ENCODE peak calls at places on chromosomes 16 and 17, in six cellular contexts. One of them, this sample, is unnamed.

GRCh38 chr17:9755083-9755482 is 36.3 kb downstream of the DHRS7C start:
- DNase-seq in esophagus muscularis mucosa: no peak
- DNase-seq in HepG2: no peak
- DNase-seq in H1: no peak
- DNase-seq in suprapubic skin: no peak
- DNase-seq in stomach: no peak
- DNase-seq in this sample: no peak

GRCh38 chr16:20879175-20880053 is 20.7 kb downstream of the DCUN1D3 start:
- DNase-seq in H1: no peak
- DNase-seq in esophagus muscularis mucosa: no peak
- DNase-seq in HepG2: peak
- DNase-seq in stomach: no peak
- DNase-seq in suprapubic skin: no peak
- DNase-seq in this sample: no peak

GRCh38 chr16:88910284-88911147 is 44.1 kb upstream of the PABPN1L start:
- DNase-seq in esophagus muscularis mucosa: no peak
- DNase-seq in stomach: no peak
- DNase-seq in HepG2: no peak
- DNase-seq in suprapubic skin: no peak
- DNase-seq in H1: no peak
- DNase-seq in this sample: no peak

GRCh38 chr17:41863074-41863843 is 2.0 kb downstream of the KLHL11 start:
- DNase-seq in suprapubic skin: no peak
- DNase-seq in HepG2: no peak
- DNase-seq in H1: no peak
- DNase-seq in esophagus muscularis mucosa: no peak
- DNase-seq in stomach: no peak
- DNase-seq in this sample: no peak

GRCh38 chr16:85556456-85557082 is 56.6 kb upstream of the GSE1 start:
- DNase-seq in esophagus muscularis mucosa: no peak
- DNase-seq in HepG2: no peak
- DNase-seq in H1: peak
- DNase-seq in suprapubic skin: no peak
- DNase-seq in stomach: peak
- DNase-seq in this sample: peak

GRCh38 chr17:58282442-58282841 is 1.7 kb upstream of the MPO start:
- DNase-seq in suprapubic skin: no peak
- DNase-seq in stomach: no peak
- DNase-seq in HepG2: no peak
- DNase-seq in H1: no peak
- DNase-seq in esophagus muscularis mucosa: no peak
- DNase-seq in this sample: no peak

GRCh38 chr16:1282275-1282995 is 26.6 kb downstream of the TPSD1 start:
- DNase-seq in suprapubic skin: no peak
- DNase-seq in stomach: no peak
- DNase-seq in esophagus muscularis mucosa: no peak
- DNase-seq in HepG2: no peak
- DNase-seq in H1: no peak
- DNase-seq in this sample: no peak

GRCh38 chr16:24610421-24610765 is 71.0 kb downstream of the RBBP6 start:
- DNase-seq in HepG2: no peak
- DNase-seq in H1: no peak
- DNase-seq in esophagus muscularis mucosa: no peak
- DNase-seq in stomach: no peak
- DNase-seq in suprapubic skin: no peak
- DNase-seq in this sample: peak

GRCh38 chr17:9451919-9452318 is 123.7 kb downstream of the STX8 start:
- DNase-seq in esophagus muscularis mucosa: no peak
- DNase-seq in H1: no peak
- DNase-seq in stomach: no peak
- DNase-seq in HepG2: no peak
- DNase-seq in suprapubic skin: no peak
- DNase-seq in this sample: no peak

GRCh38 chr17:16215965-16216316 is 607 bp upstream of the NCOR1 start:
- DNase-seq in esophagus muscularis mucosa: no peak
- DNase-seq in H1: no peak
- DNase-seq in HepG2: peak
- DNase-seq in suprapubic skin: no peak
- DNase-seq in stomach: no peak
- DNase-seq in this sample: peak

GRCh38 chr17:75664099-75664549 is 2.8 kb downstream of the RECQL5 start:
- DNase-seq in HepG2: no peak
- DNase-seq in H1: no peak
- DNase-seq in suprapubic skin: no peak
- DNase-seq in esophagus muscularis mucosa: no peak
- DNase-seq in stomach: no peak
- DNase-seq in this sample: no peak

GRCh38 chr17:17057057-17057551 is 14.8 kb downstream of the MPRIP start:
- DNase-seq in suprapubic skin: no peak
- DNase-seq in H1: no peak
- DNase-seq in HepG2: no peak
- DNase-seq in stomach: peak
- DNase-seq in esophagus muscularis mucosa: no peak
- DNase-seq in this sample: no peak

GRCh38 chr16:23072769-23073549 is 76.3 kb downstream of the USP31 start:
- DNase-seq in H1: no peak
- DNase-seq in suprapubic skin: no peak
- DNase-seq in esophagus muscularis mucosa: peak
- DNase-seq in stomach: no peak
- DNase-seq in HepG2: no peak
- DNase-seq in this sample: no peak

GRCh38 chr16:85652431-85653221 is 36.1 kb downstream of the GINS2 start:
- DNase-seq in stomach: peak
- DNase-seq in HepG2: peak
- DNase-seq in esophagus muscularis mucosa: peak
- DNase-seq in H1: no peak
- DNase-seq in suprapubic skin: peak
- DNase-seq in this sample: peak

GRCh38 chr16:88430524-88431446 is 22.3 kb upstream of the ZFPM1 start:
- DNase-seq in suprapubic skin: no peak
- DNase-seq in H1: peak
- DNase-seq in stomach: no peak
- DNase-seq in esophagus muscularis mucosa: no peak
- DNase-seq in HepG2: no peak
- DNase-seq in this sample: peak

GRCh38 chr17:79065105-79065670 is 9.4 kb upstream of the ENGASE start:
- DNase-seq in stomach: peak
- DNase-seq in H1: peak
- DNase-seq in esophagus muscularis mucosa: no peak
- DNase-seq in suprapubic skin: peak
- DNase-seq in HepG2: peak
- DNase-seq in this sample: peak

GRCh38 chr17:41492771-41493170 is 3.1 kb upstream of the KRT36 start:
- DNase-seq in HepG2: peak
- DNase-seq in H1: no peak
- DNase-seq in stomach: no peak
- DNase-seq in esophagus muscularis mucosa: no peak
- DNase-seq in suprapubic skin: no peak
- DNase-seq in this sample: peak

GRCh38 chr17:4584125-4584834 is at the start of gene SMTNL2:
- DNase-seq in stomach: no peak
- DNase-seq in suprapubic skin: no peak
- DNase-seq in HepG2: no peak
- DNase-seq in esophagus muscularis mucosa: no peak
- DNase-seq in H1: no peak
- DNase-seq in this sample: no peak

GRCh38 chr16:90020838-90021382 is 1.7 kb upstream of the DBNDD1 start:
- DNase-seq in esophagus muscularis mucosa: no peak
- DNase-seq in H1: no peak
- DNase-seq in stomach: no peak
- DNase-seq in HepG2: peak
- DNase-seq in suprapubic skin: no peak
- DNase-seq in this sample: no peak

GRCh38 chr17:71548540-71549190 is 572.2 kb upstream of the SOX9 start:
- DNase-seq in H1: no peak
- DNase-seq in HepG2: no peak
- DNase-seq in stomach: no peak
- DNase-seq in suprapubic skin: no peak
- DNase-seq in esophagus muscularis mucosa: no peak
- DNase-seq in this sample: no peak

GRCh38 chr16:17544304-17544703 is 73.5 kb upstream of the XYLT1 start:
- DNase-seq in stomach: no peak
- DNase-seq in H1: no peak
- DNase-seq in suprapubic skin: no peak
- DNase-seq in HepG2: no peak
- DNase-seq in esophagus muscularis mucosa: no peak
- DNase-seq in this sample: no peak

GRCh38 chr17:70437656-70438055 is 268.3 kb downstream of the KCNJ2 start:
- DNase-seq in esophagus muscularis mucosa: no peak
- DNase-seq in suprapubic skin: no peak
- DNase-seq in HepG2: no peak
- DNase-seq in H1: no peak
- DNase-seq in stomach: no peak
- DNase-seq in this sample: no peak

GRCh38 chr16:75382611-75383010 is 50.7 kb downstream of the CFDP1 start:
- DNase-seq in H1: no peak
- DNase-seq in stomach: no peak
- DNase-seq in suprapubic skin: no peak
- DNase-seq in HepG2: no peak
- DNase-seq in esophagus muscularis mucosa: no peak
- DNase-seq in this sample: no peak

DNA sequence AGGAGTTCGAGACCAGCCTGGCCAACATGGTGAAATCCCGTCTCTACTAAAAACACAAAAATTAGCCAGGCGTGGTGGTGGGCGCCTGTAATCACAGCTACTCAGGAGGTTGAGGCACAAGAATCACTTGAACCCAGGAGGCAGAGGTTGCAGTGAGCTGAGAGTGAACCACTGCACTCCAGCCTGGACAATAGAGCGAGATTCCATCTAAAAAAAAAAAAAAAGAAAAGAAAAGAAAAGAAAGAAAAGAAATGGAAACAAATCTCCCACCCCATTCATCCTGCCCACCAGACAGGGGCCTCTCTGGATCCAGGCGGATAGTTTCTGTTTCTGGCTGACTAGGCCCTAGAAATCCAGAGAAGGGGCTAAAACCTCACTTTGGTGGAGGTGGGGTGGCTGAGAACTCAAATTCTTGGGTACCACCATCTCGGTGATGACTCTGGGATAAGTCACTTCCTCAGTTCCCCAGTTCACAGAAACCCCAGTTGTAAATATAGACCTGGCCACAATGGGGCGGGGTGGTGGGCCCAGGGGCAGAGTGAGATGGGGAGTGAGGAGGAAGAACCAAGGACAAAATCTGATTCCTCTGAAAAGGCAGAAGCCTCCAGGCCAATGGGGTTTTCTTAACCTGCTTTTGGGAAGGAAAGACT is 22.2 kb downstream of the SOCS1 start:
- DNase-seq in H1: peak
- DNase-seq in suprapubic skin: no peak
- DNase-seq in HepG2: no peak
- DNase-seq in stomach: no peak
- DNase-seq in esophagus muscularis mucosa: no peak
- DNase-seq in this sample: peak
- H3K27ac ChIP-seq in H1: no peak
- H3K27ac ChIP-seq in suprapubic skin: no peak
- H3K27ac ChIP-seq in HepG2: no peak
- H3K27ac ChIP-seq in stomach: peak
- H3K27ac ChIP-seq in esophagus muscularis mucosa: no peak
- H3K27ac ChIP-seq in this sample: peak

GRCh38 chr16:10827691-10828341 is 9.2 kb upstream of the TVP23A start:
- DNase-seq in HepG2: no peak
- DNase-seq in stomach: peak
- DNase-seq in H1: no peak
- DNase-seq in suprapubic skin: peak
- DNase-seq in esophagus muscularis mucosa: peak
- DNase-seq in this sample: peak
- TF ChIP-seq POLR2AphosphoS5 in HepG2: no peak
- TF ChIP-seq POLR2AphosphoS5 in stomach: peak
- TF ChIP-seq POLR2AphosphoS5 in H1: no peak
- TF ChIP-seq POLR2AphosphoS5 in suprapubic skin: no peak
- TF ChIP-seq POLR2AphosphoS5 in esophagus muscularis mucosa: peak
- TF ChIP-seq POLR2AphosphoS5 in this sample: no peak

GRCh38 chr16:47903470-47903869 is 252.3 kb downstream of the ABCC12 start:
- DNase-seq in suprapubic skin: no peak
- DNase-seq in esophagus muscularis mucosa: peak
- DNase-seq in stomach: no peak
- DNase-seq in H1: no peak
- DNase-seq in HepG2: no peak
- DNase-seq in this sample: no peak
- TF ChIP-seq EP300 in suprapubic skin: no peak
- TF ChIP-seq EP300 in esophagus muscularis mucosa: no peak
- TF ChIP-seq EP300 in stomach: no peak
- TF ChIP-seq EP300 in H1: no peak
- TF ChIP-seq EP300 in HepG2: no peak
- TF ChIP-seq EP300 in this sample: no peak

GRCh38 chr17:44123356-44124117 is at the start of gene HDAC5:
- DNase-seq in esophagus muscularis mucosa: peak
- DNase-seq in H1: peak
- DNase-seq in stomach: peak
- DNase-seq in suprapubic skin: peak
- DNase-seq in HepG2: peak
- DNase-seq in this sample: peak

GRCh38 chr17:44124118-44124438 is 637 bp upstream of the HDAC5 start:
- DNase-seq in HepG2: no peak
- DNase-seq in esophagus muscularis mucosa: no peak
- DNase-seq in H1: no peak
- DNase-seq in stomach: no peak
- DNase-seq in suprapubic skin: no peak
- DNase-seq in this sample: no peak

GRCh38 chr17:44121206-44121605 is 2.2 kb downstream of the HDAC5 start:
- DNase-seq in esophagus muscularis mucosa: no peak
- DNase-seq in stomach: no peak
- DNase-seq in HepG2: no peak
- DNase-seq in suprapubic skin: no peak
- DNase-seq in H1: no peak
- DNase-seq in this sample: no peak

GRCh38 chr17:44122825-44123355 is 551 bp downstream of the HDAC5 start:
- DNase-seq in H1: no peak
- DNase-seq in esophagus muscularis mucosa: no peak
- DNase-seq in HepG2: no peak
- DNase-seq in stomach: no peak
- DNase-seq in suprapubic skin: no peak
- DNase-seq in this sample: peak

DNA sequence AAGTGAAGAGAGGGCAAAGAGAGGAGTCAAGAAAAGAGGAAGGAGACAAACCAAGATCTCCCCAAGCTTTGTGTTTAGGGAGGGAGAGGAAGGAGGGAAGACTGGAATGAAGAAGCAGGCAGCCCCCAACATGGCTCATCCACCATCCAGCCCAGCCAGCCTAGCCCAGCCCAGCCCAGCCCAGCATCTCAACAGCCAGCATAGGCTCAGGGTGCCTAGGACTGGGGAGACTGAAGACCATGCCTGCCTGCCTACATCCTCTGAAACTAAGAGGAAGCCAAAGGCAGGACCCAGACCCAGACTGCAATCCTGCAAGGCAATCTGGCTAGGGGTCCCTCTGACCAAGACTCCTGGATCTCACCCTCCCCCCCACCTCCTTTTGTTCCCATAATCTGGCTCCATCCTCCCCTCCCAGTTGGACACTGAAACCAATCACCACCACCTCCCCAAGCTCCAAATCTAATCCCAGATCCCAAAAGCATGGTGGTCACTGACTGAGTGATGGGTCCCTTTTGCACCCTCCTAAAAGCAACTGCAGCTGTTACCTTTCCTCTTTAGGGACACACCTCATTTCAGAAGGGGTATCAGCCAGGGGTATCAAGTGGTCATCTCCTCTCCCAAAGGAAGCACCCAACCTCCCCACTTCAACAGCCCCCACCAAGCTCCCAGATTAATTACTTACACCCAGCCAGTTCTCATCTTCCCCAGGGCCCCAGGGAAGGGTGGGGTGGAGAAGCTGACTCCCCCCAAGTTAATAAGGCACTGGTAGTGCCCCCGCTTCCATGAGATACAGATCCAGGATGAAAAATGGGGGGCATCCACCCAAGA is 1.2 kb downstream of the HDAC5 start:
- DNase-seq in esophagus muscularis mucosa: no peak
- DNase-seq in H1: no peak
- DNase-seq in HepG2: no peak
- DNase-seq in stomach: no peak
- DNase-seq in suprapubic skin: no peak
- DNase-seq in this sample: no peak
- H3K27ac ChIP-seq in esophagus muscularis mucosa: peak
- H3K27ac ChIP-seq in H1: peak
- H3K27ac ChIP-seq in HepG2: no peak
- H3K27ac ChIP-seq in stomach: peak
- H3K27ac ChIP-seq in suprapubic skin: peak
- H3K27ac ChIP-seq in this sample: peak